ENCODE peak calls at places on chromosomes 5 and 9, in five cellular contexts. I is Calu3, V is Right ventricle myocardium inferior, K is EL, J is NCI-H510A treated with DMSO at 0.1 percent for 48 hours. M is an unnamed sample.
A peak's percentile ranks its signal among the peaks of the same experiment; 100 is the strongest.

GRCh38 chr9:33851301-33851700 is 34.3 kb downstream of the UBE2R2 start:
- DNase-seq in I (no peak), V (no peak), J (no peak), K (no peak), M (no peak)

GRCh38 chr9:20552874-20553624 is 69.2 kb downstream of the MLLT3 start:
- DNase-seq in K (peak; percentile 25), J (no peak), V (no peak), I (no peak), M (no peak)

GRCh38 chr9:100730126-100730525 is 152.2 kb downstream of the CAVIN4 start:
- DNase-seq in J (no peak), V (no peak), I (no peak), K (no peak), M (no peak)

GRCh38 chr5:107424461-107424860 is 246.3 kb downstream of the EFNA5 start:
- DNase-seq in K (peak; percentile 13), V (no peak), I (no peak), J (no peak), M (no peak)

GRCh38 chr5:150783422-150783928 is 4.9 kb downstream of the SMIM3 start:
- DNase-seq in K (peak; percentile 90), J (peak; percentile 97), I (peak; percentile 68), V (peak; percentile 76), M (peak; percentile 35)

GRCh38 chr5:83440826-83441225 is 30.7 kb upstream of the VCAN start:
- DNase-seq in K (no peak), I (no peak), J (no peak), V (no peak), M (no peak)

GRCh38 chr5:98292496-98292895 is 481.0 kb upstream of the RGMB start:
- DNase-seq in V (no peak), J (no peak), K (peak; percentile 10), I (no peak), M (no peak)

GRCh38 chr9:76374702-76375543 is 19.3 kb downstream of the RFK start:
- DNase-seq in V (peak; percentile 79), K (peak; percentile 91), J (peak; percentile 84), I (peak; percentile 80), M (peak; percentile 69)

GRCh38 chr5:68214472-68215207 is 916 bp upstream of the PIK3R1 start:
- DNase-seq in J (peak; percentile 60), I (no peak), K (peak; percentile 13), V (no peak), M (no peak)

GRCh38 chr5:138699482-138699881 is 53.7 kb upstream of the CTNNA1 start:
- DNase-seq in J (no peak), V (no peak), I (no peak), K (no peak), M (no peak)

GRCh38 chr5:161201558-161201957 is 345.0 kb downstream of the GABRB2 start:
- DNase-seq in I (no peak), J (no peak), V (no peak), K (no peak), M (no peak)

GRCh38 chr5:158477214-158477613 is 618.3 kb upstream of the CLINT1 start:
- DNase-seq in V (no peak), I (no peak), J (no peak), K (no peak), M (no peak)

GRCh38 chr9:738209-738915 is 103.1 kb upstream of the DMRT1 start:
- DNase-seq in K (peak; percentile 95), I (no peak), J (no peak), V (no peak), M (peak; percentile 71)

GRCh38 chr9:35731415-35732184 is 395 bp downstream of the TLN1 start:
- DNase-seq in I (no peak), V (no peak), J (peak; percentile 18), K (no peak), M (no peak)

GRCh38 chr5:170173227-170173626 is 59.6 kb upstream of the C5orf58 start:
- DNase-seq in J (no peak), I (peak; percentile 24), V (no peak), K (peak; percentile 72), M (no peak)

GRCh38 chr5:979100-979817 is 29.3 kb upstream of the NKD2 start:
- DNase-seq in J (no peak), K (no peak), V (no peak), I (peak; percentile 23), M (no peak)

GRCh38 chr5:173789031-173789920 is 98.9 kb upstream of the CPEB4 start:
- DNase-seq in J (no peak), K (peak; percentile 91), I (peak; percentile 71), V (no peak), M (no peak)

GRCh38 chr9:131747352-131747751 is 7.5 kb upstream of the RAPGEF1 start:
- DNase-seq in V (peak; percentile 39), J (peak; percentile 77), I (peak; percentile 17), K (peak; percentile 54), M (no peak)

GRCh38 chr9:73893230-73893629 is 603.9 kb upstream of the RORB start:
- DNase-seq in K (no peak), I (no peak), V (no peak), J (no peak), M (no peak)

GRCh38 chr5:64869419-64869818 is 100.7 kb downstream of the CWC27 start:
- DNase-seq in K (peak; percentile 71), J (no peak), I (no peak), V (no peak), M (no peak)

GRCh38 chr5:72224946-72225427 is 95.1 kb downstream of the MRPS27 start:
- DNase-seq in I (no peak), K (peak; percentile 57), J (no peak), V (no peak), M (no peak)

GRCh38 chr5:44051591-44051990 is 337.6 kb downstream of the FGF10 start:
- DNase-seq in V (no peak), K (no peak), I (no peak), J (no peak), M (no peak)

GRCh38 chr5:179315356-179315890 is 29.8 kb downstream of the ADAMTS2 start:
- DNase-seq in I (no peak), J (no peak), V (peak; percentile 30), K (no peak), M (peak; percentile 11)

GRCh38 chr5:179699640-179700298 is 1.0 kb downstream of the CANX start:
- DNase-seq in J (no peak), V (no peak), I (peak; percentile 25), K (peak; percentile 38), M (no peak)

GRCh38 chr9:65435464-65435863 is 150.5 kb upstream of the FOXD4L5 start:
- DNase-seq in V (no peak), J (no peak), I (no peak), K (no peak), M (no peak)

GRCh38 chr9:131214931-131215330 is 61.4 kb downstream of the FAM78A start:
- DNase-seq in J (no peak), V (no peak), K (no peak), I (no peak), M (no peak)

GRCh38 chr5:147396070-147396469 is 113.8 kb downstream of the DPYSL3 start:
- DNase-seq in V (peak; percentile 76), K (no peak), I (no peak), J (no peak), M (peak; percentile 43)

GRCh38 chr9:19699757-19700156 is 89.1 kb downstream of the SLC24A2 start:
- DNase-seq in K (no peak), I (no peak), V (no peak), J (no peak), M (no peak)

GRCh38 chr5:2752875-2753435 is 1.5 kb upstream of the IRX2 start:
- DNase-seq in K (no peak), V (no peak), I (no peak), J (no peak), M (no peak)

GRCh38 chr5:140011297-140011802 is 31.7 kb downstream of the NRG2 start:
- DNase-seq in J (no peak), I (peak; percentile 6), V (no peak), K (no peak), M (peak; percentile 28)

GRCh38 chr9:123743737-123744136 is 186.2 kb downstream of the DENND1A start:
- DNase-seq in J (no peak), I (no peak), K (no peak), V (no peak), M (no peak)

GRCh38 chr5:68730220-68731010 is 363.4 kb upstream of the SLC30A5 start:
- DNase-seq in J (no peak), I (no peak), K (peak; percentile 78), V (no peak), M (peak; percentile 18)

GRCh38 chr9:20319641-20320337 is 302.5 kb downstream of the MLLT3 start:
- DNase-seq in I (no peak), J (peak; percentile 48), K (peak; percentile 31), V (no peak), M (no peak)

GRCh38 chr5:81181576-81182316 is 51.4 kb upstream of the CKMT2 start:
- DNase-seq in J (peak; percentile 1), I (no peak), K (no peak), V (no peak), M (no peak)

GRCh38 chr9:123282343-123283047 is 14.1 kb upstream of the STRBP start:
- DNase-seq in J (no peak), I (peak; percentile 41), K (peak; percentile 8), V (peak; percentile 80), M (peak; percentile 68)

GRCh38 chr5:128132499-128132898 is 48.9 kb downstream of the SLC12A2 start:
- DNase-seq in I (no peak), J (no peak), V (no peak), K (no peak), M (no peak)

GRCh38 chr5:76617675-76618074 is 5.5 kb downstream of the F2RL2 start:
- DNase-seq in K (peak; percentile 96), J (no peak), I (no peak), V (no peak), M (no peak)